ENCODE peak calls at places on chromosomes 13 and 19, in eight cellular contexts. D, P, K, Q, B, Z, U and X are unnamed samples.

GRCh38 chr13:45564108-45564507 is 51.4 kb downstream of the ERICH6B start:
- DNase-seq in U (peak; percentile 36), B (no peak), D (no peak), Q (no peak), Z (peak; percentile 77), K (no peak), P (peak; percentile 57), X (peak; percentile 9)

GRCh38 chr19:15191982-15192381 is 8.8 kb downstream of the NOTCH3 start:
- DNase-seq in Z (no peak), K (no peak), Q (no peak), D (no peak), U (no peak), P (no peak), B (peak; percentile 50), X (no peak)

GRCh38 chr19:49712397-49712859 is 21.5 kb downstream of the CPT1C start:
- DNase-seq in U (peak; percentile 73), B (peak; percentile 87), K (peak; percentile 21), Q (no peak), Z (peak; percentile 98), D (peak; percentile 39), P (peak; percentile 94), X (no peak)

GRCh38 chr13:33351324-33351723 is 65.8 kb upstream of the STARD13 start:
- DNase-seq in U (no peak), D (no peak), Q (no peak), B (peak; percentile 90), K (peak; percentile 17), P (peak; percentile 51), Z (peak; percentile 76), X (no peak)

GRCh38 chr13:50230365-50230978 is 215.2 kb downstream of the KCNRG start:
- DNase-seq in Q (no peak), B (no peak), P (peak; percentile 92), U (no peak), Z (peak; percentile 83), D (no peak), K (no peak), X (no peak)

GRCh38 chr13:23159205-23159586 is 21.6 kb upstream of the SGCG start:
- DNase-seq in B (peak; percentile 83), Q (no peak), K (peak; percentile 18), D (no peak), Z (peak; percentile 43), U (no peak), P (peak; percentile 9), X (no peak)

GRCh38 chr13:88590574-88590973 is 919.4 kb downstream of the SLITRK5 start:
- DNase-seq in D (no peak), Q (no peak), K (no peak), B (no peak), P (no peak), Z (no peak), U (no peak), X (no peak)

GRCh38 chr19:44803442-44804428 is 5.2 kb upstream of the BCAM start:
- DNase-seq in B (peak; percentile 23), Q (no peak), K (no peak), D (peak; percentile 66), P (no peak), Z (no peak), U (no peak), X (no peak)

GRCh38 chr13:109110159-109110558 is 480.7 kb downstream of the MYO16 start:
- DNase-seq in U (no peak), Z (no peak), D (no peak), B (no peak), P (no peak), Q (no peak), K (no peak), X (no peak)

DNA sequence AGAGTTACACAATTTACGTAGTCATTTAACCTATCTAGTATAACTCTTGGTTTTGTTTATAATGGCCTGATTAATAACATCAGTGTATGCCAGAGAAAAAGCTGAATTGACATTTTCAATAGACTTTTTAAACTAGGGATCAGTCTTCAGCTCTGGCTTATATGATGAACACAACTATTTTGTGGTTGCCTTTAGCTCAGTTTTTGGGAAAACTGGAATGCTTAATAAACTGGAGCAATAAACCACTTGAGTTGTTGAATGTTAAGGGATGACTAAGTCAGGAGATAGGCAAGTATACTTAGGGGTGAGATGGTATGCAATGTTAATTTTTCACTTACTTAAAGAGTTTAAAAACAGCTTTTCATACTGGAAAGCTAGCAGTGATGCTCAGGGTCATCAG is 2.3 kb downstream of the NDFIP2 start:
- DNase-seq in U (peak; percentile 37), Z (peak; percentile 32), B (peak; percentile 68), Q (no peak), P (peak; percentile 95), K (no peak), D (no peak), X (peak; percentile 93)
- H3K4me3 ChIP-seq in U (no peak overlapping the region), Z (no peak overlapping the region), B (peak overlapping the region; percentile 81), Q (no peak overlapping the region), P (peak overlapping the region; percentile 98), K (no peak overlapping the region), D (no peak overlapping the region), X (peak overlapping the region; percentile 91)

DNA sequence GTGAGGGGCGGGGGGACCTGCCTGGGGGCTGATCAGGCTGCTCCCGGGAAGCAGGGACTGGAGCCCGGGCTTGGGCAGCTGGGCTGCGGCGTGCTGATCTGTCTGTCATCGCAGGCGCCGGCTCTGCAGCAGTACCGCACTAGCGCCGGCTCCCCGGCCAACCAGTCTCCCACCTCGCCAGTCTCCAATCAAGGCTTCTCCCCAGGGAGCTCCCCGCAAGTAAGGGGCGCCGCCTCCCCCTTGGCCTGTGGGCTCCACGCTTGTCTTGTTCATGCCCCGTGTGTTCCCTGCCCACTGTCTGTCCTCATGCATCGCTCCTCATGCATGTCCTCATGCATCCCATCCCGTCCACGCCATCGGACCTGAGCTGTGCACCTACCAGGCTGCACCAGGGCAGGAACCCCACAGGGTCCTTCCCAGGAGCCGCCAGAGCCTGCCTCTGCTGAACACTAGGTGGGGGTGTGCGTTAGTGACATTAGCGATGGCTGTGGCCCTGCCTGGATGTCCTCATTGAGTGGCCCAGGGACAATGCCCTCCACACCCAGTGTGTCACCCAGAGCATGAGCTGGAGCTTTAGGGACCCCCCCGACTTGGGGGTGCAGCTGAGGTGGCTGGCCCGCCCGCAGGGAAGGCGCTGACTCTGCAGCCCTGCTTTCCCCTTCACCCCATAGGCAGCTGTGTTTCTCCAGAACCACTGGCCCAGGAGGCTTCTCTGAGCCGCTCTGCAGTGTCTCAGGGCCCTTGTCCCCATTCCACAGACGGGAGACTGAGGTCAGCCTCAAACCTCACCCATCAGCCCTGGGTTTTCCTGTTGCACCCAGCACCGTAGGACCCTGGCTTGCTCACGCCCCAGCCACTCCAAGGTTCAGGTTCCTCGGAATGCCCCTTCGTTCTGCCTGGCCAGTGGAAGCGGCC is 19.5 kb downstream of the COMP start:
- DNase-seq in U (no peak), K (peak; percentile 37), Z (no peak), B (peak; percentile 71), P (no peak), D (no peak), Q (no peak), X (no peak)
- TF ChIP-seq CTCF in U (peak; percentile 44), K (peak; percentile 31), Z (peak; percentile 11), B (peak; percentile 25), P (peak; percentile 21), D (no peak), Q (no peak), X (peak; percentile 23)

DNA sequence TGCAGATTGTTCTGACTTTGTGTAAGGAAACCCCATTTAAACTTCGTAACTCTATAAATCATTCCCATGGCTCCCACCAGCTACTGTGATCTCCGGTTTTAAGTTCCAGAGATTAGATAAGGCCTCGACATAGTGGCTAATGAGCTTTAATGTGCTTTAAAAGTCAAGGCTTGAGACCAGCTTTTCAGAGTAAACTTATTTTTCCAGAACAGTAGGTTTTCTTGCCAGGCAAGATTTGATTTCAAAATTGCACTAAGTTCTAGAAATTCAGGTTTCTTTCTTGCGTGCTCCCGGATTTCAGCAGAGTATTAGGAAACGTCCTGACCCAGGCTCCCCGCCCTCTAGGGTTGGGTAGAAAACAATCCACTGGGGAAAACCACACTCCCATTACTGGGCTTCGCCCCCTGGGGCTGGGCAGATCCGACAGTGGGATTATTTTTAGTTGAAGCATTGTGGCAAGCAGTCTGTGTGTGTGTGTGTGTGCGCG is 43.3 kb downstream of the CRYL1 start:
- DNase-seq in U (no peak), D (no peak), B (no peak), Q (no peak), K (no peak), Z (no peak), P (peak; percentile 73), X (no peak)
- H3K4me3 ChIP-seq in U (no peak overlapping the region), D (no peak overlapping the region), B (no peak overlapping the region), Q (no peak overlapping the region), K (no peak overlapping the region), Z (no peak overlapping the region), P (no peak overlapping the region), X (no peak overlapping the region)

GRCh38 chr19:29785955-29786589 is 25.7 kb upstream of the CCNE1 start:
- DNase-seq in Q (no peak), K (peak; percentile 41), B (no peak), D (no peak), P (no peak), U (no peak), Z (no peak), X (no peak)
- TF ChIP-seq CTCF in Q (no peak), K (peak; percentile 48), B (peak; percentile 7), D (no peak), P (no peak), U (peak; percentile 39), Z (peak; percentile 21), X (no peak)

GRCh38 chr19:51944798-51945552 is 17.7 kb downstream of the ZNF613 start:
- DNase-seq in K (no peak), B (no peak), P (no peak), Q (no peak), U (no peak), D (no peak), Z (peak; percentile 16), X (no peak)
- H3K4me3 ChIP-seq in K (no peak overlapping the region), B (no peak overlapping the region), P (no peak overlapping the region), Q (peak overlapping the region; percentile 13), U (no peak overlapping the region), D (peak overlapping the region; percentile 13), Z (no peak overlapping the region), X (no peak overlapping the region)

GRCh38 chr19:29988351-29988750 is 46.3 kb downstream of the URI1 start:
- DNase-seq in Q (no peak), P (no peak), B (no peak), Z (no peak), U (no peak), K (no peak), D (no peak), X (no peak)
- TF ChIP-seq CTCF in Q (no peak), P (no peak), B (no peak), Z (no peak), U (no peak), K (no peak), D (no peak), X (no peak)